ENCODE peak calls at places on chromosomes 13 and 19, in four cellular contexts. X is breast epithelium, R is esophagus squamous epithelium, Y is Peyer's patch. E is an unnamed sample.

GRCh38 chr13:25171517-25172302 is at the start of gene AMER2:
- DNase-seq in R (no peak), X (no peak), Y (no peak), E (peak; percentile 66)

GRCh38 chr19:9952276-9952675 is 16.0 kb upstream of the OLFM2 start:
- DNase-seq in R (no peak), X (no peak), Y (no peak), E (no peak)

GRCh38 chr13:76297331-76297730 is 588.9 kb downstream of the KCTD12 start:
- DNase-seq in X (no peak), Y (no peak), R (no peak), E (no peak)

GRCh38 chr13:31882794-31883193 is 143.5 kb downstream of the RXFP2 start:
- DNase-seq in Y (no peak), X (no peak), R (no peak), E (no peak)

GRCh38 chr19:52566588-52566987 is 3.5 kb upstream of the ZNF701 start:
- DNase-seq in Y (no peak), X (no peak), R (no peak), E (no peak)

GRCh38 chr19:28710278-28710677 is 502.7 kb downstream of the UQCRFS1 start:
- DNase-seq in X (no peak), Y (no peak), R (no peak), E (no peak)

GRCh38 chr13:75101997-75102720 is 379.8 kb downstream of the TBC1D4 start:
- DNase-seq in R (no peak), X (no peak), Y (no peak), E (no peak)

GRCh38 chr19:29487432-29487831 is 38.4 kb upstream of the VSTM2B start:
- DNase-seq in R (no peak), X (no peak), Y (no peak), E (peak; percentile 33)

GRCh38 chr13:62371737-62372136 is 956.1 kb upstream of the PCDH20 start:
- DNase-seq in R (no peak), X (no peak), Y (no peak), E (no peak)

GRCh38 chr13:74251778-74252519 is 117.7 kb upstream of the KLF12 start:
- DNase-seq in R (no peak), X (no peak), Y (no peak), E (no peak)

GRCh38 chr19:33281296-33281926 is 20.9 kb downstream of the CEBPA start:
- DNase-seq in X (no peak), Y (no peak), R (no peak), E (no peak)

GRCh38 chr13:109494955-109495354 is 291.4 kb downstream of the IRS2 start:
- DNase-seq in Y (no peak), X (no peak), R (no peak), E (peak; percentile 59)

GRCh38 chr19:45613926-45614725 is 12.1 kb upstream of the GPR4 start:
- DNase-seq in Y (no peak), R (no peak), X (no peak), E (peak; percentile 64)
- TF ChIP-seq POLR2A in Y (peak; percentile 25), R (peak; percentile 16), X (no peak), E (no peak)

GRCh38 chr19:932647-933552 is 7.1 kb downstream of the ARID3A start:
- DNase-seq in R (no peak), X (no peak), Y (peak; percentile 56), E (no peak)

GRCh38 chr19:933553-933882 is 7.7 kb downstream of the ARID3A start:
- DNase-seq in X (no peak), Y (no peak), R (no peak), E (no peak)

GRCh38 chr19:934197-934840 is 8.5 kb downstream of the ARID3A start:
- DNase-seq in R (no peak), X (no peak), Y (no peak), E (no peak)

GRCh38 chr19:936175-936546 is 10.3 kb downstream of the ARID3A start:
- DNase-seq in Y (no peak), R (no peak), X (no peak), E (no peak)

GRCh38 chr19:934865-935422 is 9.1 kb downstream of the ARID3A start:
- DNase-seq in R (no peak), X (peak; percentile 86), Y (no peak), E (peak; percentile 86)
- TF ChIP-seq POLR2A in R (no peak), X (no peak), Y (no peak), E (no peak)

DNA sequence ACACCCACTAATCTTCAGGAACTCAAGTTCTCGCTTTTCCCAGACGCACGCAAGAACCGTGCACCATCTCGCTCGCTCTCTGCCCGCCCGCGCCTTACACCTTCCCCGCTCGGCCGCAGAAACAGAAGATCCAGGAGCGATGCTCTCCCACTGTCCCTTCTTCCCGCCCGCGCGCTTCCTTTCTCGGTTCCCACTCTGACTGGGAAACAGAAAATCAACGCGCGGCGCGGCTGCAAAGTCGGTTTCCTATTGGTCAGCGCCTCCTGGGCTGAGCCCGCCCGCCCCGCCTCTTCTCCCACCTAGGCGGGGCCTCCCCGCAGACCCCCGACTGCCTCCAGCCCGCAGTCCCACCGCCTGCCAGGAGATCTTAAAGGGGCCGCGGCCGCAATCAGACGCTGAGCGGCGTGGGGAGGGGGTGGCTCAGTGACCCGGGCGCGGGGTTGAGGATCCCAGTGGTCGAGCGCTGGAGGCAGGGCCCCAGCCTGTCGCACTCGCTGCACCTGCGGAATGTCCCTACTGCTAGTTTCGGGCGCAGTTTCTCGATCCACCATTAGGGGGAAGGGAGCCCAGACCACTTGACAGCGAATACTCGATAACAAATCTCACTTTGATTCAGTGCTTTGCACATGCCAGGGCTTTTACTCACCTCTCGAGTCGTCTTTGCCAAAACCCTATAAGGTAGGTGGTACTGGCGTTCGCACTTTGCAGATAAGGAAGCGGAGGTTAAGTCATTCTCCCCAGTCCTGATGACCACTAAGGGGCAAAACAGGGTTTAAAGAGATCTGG is 700 bp upstream of the SLC25A23 start:
- DNase-seq in Y (peak; percentile 96), R (peak; percentile 74), X (peak; percentile 92), E (peak; percentile 98)
- TF ChIP-seq POLR2A in Y (peak; percentile 61), R (no peak), X (no peak), E (no peak)

GRCh38 chr19:42115219-42115618 is 17.0 kb downstream of the POU2F2 start:
- DNase-seq in R (no peak), X (no peak), Y (no peak), E (no peak)

GRCh38 chr19:42114412-42114811 is 17.8 kb downstream of the POU2F2 start:
- DNase-seq in Y (peak; percentile 92), R (no peak), X (no peak), E (no peak)

GRCh38 chr19:42111811-42112210 is 20.4 kb downstream of the POU2F2 start:
- DNase-seq in R (no peak), X (no peak), Y (no peak), E (no peak)

GRCh38 chr19:42115705-42116104 is 16.5 kb downstream of the POU2F2 start:
- DNase-seq in Y (no peak), X (no peak), R (no peak), E (no peak)

DNA sequence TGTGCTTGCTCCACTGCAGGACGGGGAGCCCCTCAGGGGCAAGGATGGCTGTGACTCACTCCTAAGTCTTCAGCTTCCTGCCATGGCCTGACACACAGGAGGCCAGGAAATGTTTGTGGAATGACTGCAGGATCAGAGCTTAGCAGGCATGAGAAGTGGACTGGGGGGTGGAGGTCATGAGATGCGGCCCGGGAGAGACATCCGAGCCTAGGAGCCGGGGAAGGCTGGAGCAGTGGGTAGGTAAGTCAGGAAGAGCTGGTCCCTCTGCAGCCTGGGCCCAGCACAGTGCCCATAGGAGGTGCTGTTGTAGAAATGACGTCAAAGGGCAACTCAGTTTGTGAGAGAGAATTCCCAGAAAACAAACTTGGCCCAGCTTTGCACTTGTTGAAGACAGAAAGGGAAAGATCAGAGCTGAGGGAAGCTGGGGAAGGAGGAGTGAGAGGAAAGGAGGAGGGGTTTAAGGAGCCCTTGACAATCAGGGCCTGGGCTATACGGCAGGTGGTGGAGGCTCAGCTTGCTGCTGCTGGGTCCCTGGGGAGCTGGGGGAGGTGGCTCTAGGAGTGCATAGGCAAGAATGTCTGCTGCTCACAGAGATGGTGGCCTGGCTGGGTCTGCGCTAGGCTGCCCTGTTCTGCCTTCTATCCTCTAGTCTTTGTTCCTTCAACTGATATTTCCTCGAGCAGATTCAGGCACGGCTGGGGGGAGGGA is 18.5 kb downstream of the POU2F2 start:
- DNase-seq in R (no peak), Y (peak; percentile 78), X (no peak), E (no peak)
- TF ChIP-seq POLR2A in R (no peak), Y (no peak), X (no peak), E (no peak)

DNA sequence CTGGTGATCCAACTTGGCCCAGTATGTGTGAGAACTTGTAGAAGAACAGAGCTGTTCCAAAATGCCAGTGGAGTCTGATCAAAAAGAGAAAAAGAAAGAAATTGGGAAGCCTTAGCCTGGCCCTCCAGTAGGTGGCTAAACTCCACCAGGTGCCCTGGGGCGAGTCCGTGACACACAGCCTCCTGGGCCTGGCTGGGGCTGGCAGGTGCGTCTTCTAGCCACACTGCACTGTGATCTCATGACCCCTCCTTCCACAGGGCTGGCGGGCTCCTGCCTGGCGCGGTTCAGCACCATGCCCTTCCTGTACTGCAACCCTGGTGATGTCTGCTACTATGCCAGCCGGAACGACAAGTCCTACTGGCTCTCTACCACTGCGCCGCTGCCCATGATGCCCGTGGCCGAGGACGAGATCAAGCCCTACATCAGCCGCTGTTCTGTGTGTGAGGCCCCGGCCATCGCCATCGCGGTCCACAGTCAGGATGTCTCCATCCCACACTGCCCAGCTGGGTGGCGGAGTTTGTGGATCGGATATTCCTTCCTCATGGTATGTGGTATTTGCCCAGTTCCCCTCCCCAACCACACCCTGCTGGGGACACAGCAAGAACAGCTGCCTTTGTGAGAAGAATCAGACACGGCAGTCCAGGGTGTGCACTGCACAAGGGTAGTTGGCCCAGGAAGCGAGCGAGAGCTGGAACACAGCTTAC is 53.7 kb downstream of the RAB20 start:
- DNase-seq in R (no peak), X (peak; percentile 64), Y (no peak), E (no peak)
- TF ChIP-seq POLR2A in R (no peak), X (no peak), Y (peak; percentile 45), E (no peak)

GRCh38 chr19:39411006-39411831 is 1.2 kb upstream of the PLEKHG2 start:
- DNase-seq in Y (peak; percentile 50), X (peak; percentile 69), R (no peak), E (peak; percentile 54)
- TF ChIP-seq POLR2A in Y (peak; percentile 88), X (peak; percentile 66), R (peak; percentile 48), E (peak; percentile 38)

DNA sequence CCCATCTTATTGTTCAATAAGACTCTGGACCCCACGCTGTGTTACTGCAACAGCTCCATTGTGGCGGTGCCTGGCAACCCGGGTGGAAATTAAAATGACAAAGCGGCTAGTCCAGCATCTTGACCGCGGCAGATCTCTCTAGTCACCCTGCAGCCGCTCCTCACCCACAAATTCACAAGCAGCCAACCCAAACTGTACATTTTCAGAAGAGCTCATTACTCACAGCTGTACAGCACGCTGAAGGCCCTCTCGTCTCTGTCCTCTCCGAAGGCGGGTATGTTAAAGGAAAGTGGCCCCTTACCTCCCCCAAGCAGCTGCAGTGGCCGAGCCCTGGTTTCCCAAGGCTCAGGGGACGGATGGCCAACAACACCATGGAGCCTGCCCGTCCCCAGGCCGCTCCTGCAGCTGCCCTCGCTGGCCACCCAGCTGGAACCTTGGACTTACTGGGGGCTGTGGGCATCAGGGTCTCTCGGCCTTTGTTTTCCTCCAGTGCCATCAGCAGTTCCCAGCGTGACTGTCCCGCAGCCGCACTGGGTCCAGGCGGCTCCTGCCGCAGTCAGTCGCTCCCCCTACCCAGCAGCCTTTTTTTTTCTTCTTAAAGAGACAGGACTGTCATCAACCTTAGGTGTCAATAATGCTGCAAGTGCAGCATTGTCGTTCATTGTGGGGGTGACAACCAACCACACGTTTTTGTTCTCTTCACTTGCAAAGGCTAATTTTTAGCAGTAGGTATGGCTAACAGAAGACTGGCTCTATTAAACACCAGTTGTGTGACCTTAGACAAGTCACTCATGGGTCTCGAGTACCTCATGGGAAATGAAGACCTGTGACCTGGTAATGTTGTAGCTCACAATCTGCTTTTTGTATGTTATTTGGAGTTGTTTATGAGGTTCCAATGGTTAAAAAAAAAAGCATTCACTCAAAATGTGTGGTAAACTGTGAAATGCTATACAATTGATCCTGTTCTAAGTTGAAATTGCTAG is at the start of gene SACS:
- DNase-seq in X (no peak), R (no peak), Y (no peak), E (peak; percentile 14)
- TF ChIP-seq POLR2A in X (no peak), R (no peak), Y (no peak), E (no peak)